ENCODE peak calls at places on chromosomes 4 and X, in six cellular contexts. D is adrenal gland, M is stomach, X is heart right ventricle, W is right atrium auricular region, A is body of pancreas. F is an unnamed sample. For H3K4me1, the result is how much of the 10 kb centered on the place peaks cover.

GRCh38 chr4:3524920-3525319 is 7.3 kb downstream of the LRPAP1 start:
- DNase-seq in W (no peak), X (peak), A (no peak), D (no peak), M (no peak), F (peak)

GRCh38 chr4:140012688-140013087 is 141.3 kb downstream of the MAML3 start:
- DNase-seq in X (peak), W (peak), D (peak), A (peak), M (peak), F (peak)

GRCh38 chrX:87580862-87581261 is 63.3 kb downstream of the KLHL4 start:
- DNase-seq in A (no peak), X (no peak), M (no peak), W (no peak), D (no peak), F (peak)

GRCh38 chr4:185914583-185915199 is 102.7 kb upstream of the SORBS2 start:
- DNase-seq in W (no peak), D (no peak), X (no peak), M (no peak), A (no peak), F (no peak)

GRCh38 chrX:128728943-128729342 is 676.7 kb upstream of the ACTRT1 start:
- DNase-seq in D (no peak), X (no peak), A (no peak), W (no peak), M (no peak), F (no peak)

GRCh38 chrX:134177527-134177926 is 59.5 kb upstream of the CCDC160 start:
- DNase-seq in M (no peak), X (no peak), A (no peak), W (no peak), D (no peak), F (no peak)

GRCh38 chr4:163191999-163192398 is 25.3 kb upstream of the NAF1 start:
- DNase-seq in W (no peak), D (no peak), A (no peak), X (no peak), M (no peak), F (no peak)

GRCh38 chrX:103782640-103783039 is 6.0 kb downstream of the PLP1 start:
- DNase-seq in D (no peak), X (no peak), M (no peak), A (no peak), W (no peak), F (no peak)

GRCh38 chr4:141771889-141772830 is 135.8 kb downstream of the IL15 start:
- DNase-seq in X (no peak), M (no peak), A (no peak), D (no peak), W (no peak), F (no peak)

GRCh38 chrX:69060631-69061408 is 104.4 kb downstream of the PJA1 start:
- DNase-seq in W (peak), D (peak), M (peak), A (peak), X (peak), F (peak)

GRCh38 chr4:35252866-35253265 is 991.4 kb downstream of the ARAP2 start:
- DNase-seq in M (no peak), A (no peak), D (no peak), X (no peak), W (no peak), F (no peak)

GRCh38 chrX:69314436-69315348 is 149.4 kb upstream of the PJA1 start:
- DNase-seq in A (no peak), D (no peak), X (peak), M (peak), W (peak), F (peak)

GRCh38 chr4:6926681-6927478 is 17.3 kb downstream of the TBC1D14 start:
- DNase-seq in M (peak), X (no peak), W (no peak), A (no peak), D (peak), F (peak)

GRCh38 chr4:81173213-81173612 is 41.8 kb downstream of the PRKG2 start:
- DNase-seq in M (no peak), D (no peak), A (no peak), X (no peak), W (no peak), F (no peak)

GRCh38 chr4:123547167-123547817 is 150.7 kb downstream of the SPRY1 start:
- DNase-seq in M (peak), D (no peak), X (no peak), A (peak), W (no peak), F (peak)

GRCh38 chr4:2791518-2792395 is 1.1 kb upstream of the SH3BP2 start:
- DNase-seq in W (no peak), D (no peak), A (no peak), M (peak), X (no peak), F (peak)

GRCh38 chr4:7332216-7333023 is 102.3 kb downstream of the PSAPL1 start:
- DNase-seq in W (no peak), X (peak), M (no peak), A (peak), D (peak), F (no peak)

GRCh38 chr4:152785639-152786517 is 6.1 kb downstream of the ARFIP1 start:
- DNase-seq in D (no peak), W (no peak), X (no peak), A (no peak), M (no peak), F (no peak)

GRCh38 chr4:60945641-60946040 is 254.5 kb upstream of the ADGRL3 start:
- DNase-seq in W (no peak), A (no peak), M (no peak), D (no peak), X (no peak), F (peak)

GRCh38 chr4:180827610-180828009 is 1415.6 kb upstream of the TENM3 start:
- DNase-seq in X (no peak), D (no peak), A (no peak), M (no peak), W (no peak), F (peak)

GRCh38 chr4:2795558-2796260 is 2.8 kb downstream of the SH3BP2 start:
- DNase-seq in W (no peak), D (no peak), A (no peak), X (no peak), M (peak), F (peak)

GRCh38 chr4:17097369-17097768 is 198.9 kb upstream of the LDB2 start:
- DNase-seq in W (no peak), A (no peak), M (no peak), D (no peak), X (no peak), F (no peak)
- H3K4me1 ChIP-seq in W (under half), A (under half), M (under half), D (under half), X (under half), F (under half)

DNA sequence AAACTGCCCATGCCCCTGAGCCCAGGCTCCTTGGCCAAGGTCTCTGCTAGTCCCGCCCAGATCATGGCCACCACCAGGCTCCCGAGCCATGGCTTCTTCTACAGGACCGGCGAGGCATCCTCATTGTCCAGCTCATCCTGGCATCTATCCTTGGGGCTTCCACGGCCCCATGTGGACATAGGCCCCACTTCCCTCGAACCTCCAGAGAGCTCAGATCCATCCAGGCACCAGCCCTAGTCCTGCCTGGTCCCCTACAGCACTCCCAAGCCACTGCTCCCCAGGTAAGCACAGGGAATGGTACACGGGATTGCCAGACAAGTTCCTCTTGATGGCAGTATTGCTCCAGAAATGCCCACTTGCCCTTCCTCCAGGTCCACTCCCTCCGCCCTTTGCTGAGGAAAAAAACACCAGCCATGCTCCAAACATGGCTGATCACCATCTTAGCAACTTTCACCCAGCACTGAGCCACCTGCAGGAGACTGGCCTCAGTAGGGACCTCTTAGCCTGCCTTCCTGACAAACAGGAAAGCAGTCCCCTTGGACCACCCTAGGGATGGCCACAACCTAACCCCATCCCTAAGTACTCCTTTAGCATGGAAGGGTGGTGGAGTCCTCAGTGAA is 272.1 kb upstream of the AGTR2 start:
- DNase-seq in W (no peak), M (peak), X (no peak), A (peak), D (peak), F (peak)
- TF ChIP-seq CTCF in W (no peak), M (no peak), X (no peak), A (peak), D (peak), F (peak)

DNA sequence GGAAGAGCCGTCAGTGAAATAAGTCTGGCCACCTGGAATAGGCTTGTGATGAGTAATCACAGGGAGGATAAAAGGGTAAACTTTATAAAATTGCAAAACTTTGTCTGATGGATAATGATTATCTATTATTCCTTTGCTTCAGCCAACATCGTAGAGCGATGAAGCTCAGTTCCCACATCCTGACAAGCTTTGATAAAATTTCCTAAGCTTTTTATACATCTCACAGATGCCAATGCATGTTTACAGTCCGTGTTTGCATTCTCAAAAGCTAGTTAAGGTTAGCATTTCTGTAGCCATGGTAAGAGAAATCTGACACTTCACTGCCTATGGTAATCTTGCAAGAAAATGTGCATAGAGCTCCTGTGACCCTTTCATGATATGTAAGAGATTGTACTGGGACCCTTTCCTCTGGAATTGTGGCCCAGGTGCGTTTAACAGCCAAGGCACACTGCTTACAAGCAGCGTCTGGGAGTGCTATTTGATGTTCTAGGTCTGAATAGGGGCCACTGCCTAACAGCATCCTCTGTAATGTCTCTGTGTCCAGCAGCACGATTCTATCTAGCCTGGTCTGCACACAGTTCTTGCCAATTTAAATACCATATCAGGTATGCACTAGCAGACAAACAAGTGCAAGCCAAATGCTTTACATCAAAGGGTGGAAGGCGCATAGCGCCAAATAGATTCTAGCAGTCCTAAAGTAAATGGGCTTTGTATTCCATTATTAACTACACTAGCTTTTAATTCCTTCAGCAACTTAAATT is 15.6 kb upstream of the UGDH start:
- DNase-seq in X (no peak), D (no peak), A (no peak), W (no peak), M (peak), F (no peak)
- H3K4me1 ChIP-seq in X (under half), D (under half), A (half or more), W (under half), M (under half), F (under half)

GRCh38 chrX:138026211-138026610 is 460.3 kb downstream of the ZIC3 start:
- DNase-seq in A (no peak), M (no peak), X (no peak), W (no peak), D (no peak), F (no peak)
- TF ChIP-seq CTCF in A (peak), M (peak), X (peak), W (peak), D (peak), F (peak)

GRCh38 chrX:139831017-139831416 is 101.8 kb downstream of the ATP11C start:
- DNase-seq in X (no peak), D (no peak), W (no peak), M (no peak), A (no peak), F (no peak)
- H3K4me1 ChIP-seq in X (half or more), D (under half), W (under half), M (under half), A (half or more), F (under half)

GRCh38 chrX:17023670-17024069 is 77.2 kb downstream of the REPS2 start:
- DNase-seq in D (no peak), X (no peak), M (no peak), W (no peak), A (no peak), F (no peak)
- TF ChIP-seq CTCF in D (no peak), X (no peak), M (no peak), W (no peak), A (no peak), F (no peak)

DNA sequence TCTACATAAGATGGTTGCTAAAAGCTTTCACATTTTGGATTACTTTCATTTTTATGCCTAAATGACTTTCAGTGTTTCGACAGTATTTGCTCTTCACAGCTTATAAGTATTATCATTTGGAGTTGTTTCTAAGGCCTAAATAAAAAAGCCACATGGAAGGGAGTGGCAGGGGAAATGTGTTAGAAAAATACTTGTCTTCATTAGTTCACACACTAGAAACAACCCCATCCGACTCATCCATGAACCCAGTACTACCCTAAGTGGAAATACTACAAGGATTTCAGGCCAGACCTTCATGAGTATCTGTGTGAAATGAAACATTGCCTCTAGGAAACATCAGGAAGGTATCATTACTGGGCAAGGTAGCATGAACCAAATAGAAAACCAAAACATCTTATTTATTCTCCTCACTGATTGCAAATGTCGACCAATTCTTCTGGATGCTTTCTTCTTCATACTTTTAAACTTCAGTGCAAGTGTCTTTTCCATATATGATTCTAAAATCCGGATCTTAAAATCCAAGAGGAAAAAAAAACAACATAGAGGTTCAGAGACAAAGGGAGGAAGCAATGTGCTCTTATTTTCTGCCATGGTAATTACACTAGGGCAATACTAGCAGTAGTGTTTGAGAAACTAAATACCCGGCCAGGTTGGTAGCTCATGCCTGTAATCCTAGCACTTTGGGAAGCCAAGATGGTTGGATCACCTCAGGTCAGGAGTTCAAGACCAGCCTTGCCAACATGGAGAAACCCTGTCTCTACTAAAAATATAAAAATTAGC is 349.4 kb downstream of the ARHGAP24 start:
- DNase-seq in D (no peak), W (no peak), A (no peak), M (no peak), X (no peak), F (no peak)
- H3K4me1 ChIP-seq in D (under half), W (under half), A (under half), M (half or more), X (half or more), F (under half)

GRCh38 chr4:73127839-73128448 is 58.4 kb upstream of the COX18 start:
- DNase-seq in A (no peak), W (no peak), D (peak), M (no peak), X (no peak), F (peak)
- TF ChIP-seq CTCF in A (no peak), W (no peak), D (peak), M (no peak), X (peak), F (peak)

GRCh38 chrX:41445781-41446358 is 1.3 kb upstream of the NYX start:
- DNase-seq in W (no peak), D (no peak), A (peak), X (no peak), M (no peak), F (no peak)
- H3K4me1 ChIP-seq in W (under half), D (under half), A (under half), X (under half), M (under half), F (under half)

F was measured in endodermal cell.